ENCODE peak calls at places on chromosome 4, in eight cellular contexts. N is ovary, K is HFFc6, Q is pancreas, I is neural progenitor cell, T is glutamatergic neuron, J is astrocyte of the spinal cord, U is astrocyte of the cerebellum. M is an unnamed sample.

GRCh38 chr4:74751247-74751646 is 43.1 kb downstream of the BTC start:
- DNase-seq in U (no peak), N (no peak), J (no peak), Q (no peak), K (no peak), I (no peak), T (no peak), M (no peak)

GRCh38 chr4:117400039-117400835 is 314.9 kb upstream of the TRAM1L1 start:
- DNase-seq in T (no peak), I (no peak), N (no peak), Q (no peak), K (peak), U (peak), J (peak), M (no peak)

GRCh38 chr4:165328101-165328425 is 594 bp downstream of the MSMO1 start:
- DNase-seq in U (no peak), I (no peak), K (no peak), J (no peak), N (no peak), T (no peak), Q (no peak), M (no peak)

GRCh38 chr4:3371581-3372001 is 70.2 kb upstream of the HGFAC start:
- DNase-seq in U (no peak), T (no peak), K (no peak), N (peak), J (no peak), Q (no peak), I (peak), M (no peak)

GRCh38 chr4:119302073-119302832 is 19.7 kb downstream of the FABP2 start:
- DNase-seq in I (no peak), K (no peak), J (no peak), T (no peak), N (no peak), Q (no peak), U (no peak), M (no peak)

GRCh38 chr4:39470402-39470801 is 11.5 kb downstream of the LIAS start:
- DNase-seq in U (no peak), T (no peak), Q (no peak), J (no peak), I (no peak), N (no peak), K (no peak), M (no peak)

GRCh38 chr4:140363558-140363957 is 9.9 kb upstream of the SCOC start:
- DNase-seq in J (no peak), T (no peak), U (no peak), K (no peak), Q (no peak), I (no peak), N (no peak), M (no peak)

GRCh38 chr4:8771258-8771590 is 100.4 kb downstream of the HMX1 start:
- DNase-seq in I (no peak), K (no peak), Q (peak), T (peak), N (no peak), U (no peak), J (no peak), M (peak)

GRCh38 chr4:1714303-1715001 is 2.3 kb upstream of the SLBP start:
- DNase-seq in U (no peak), I (no peak), J (no peak), K (peak), N (no peak), T (no peak), Q (no peak), M (no peak)

GRCh38 chr4:183905081-183905592 is at the start of gene STOX2:
- DNase-seq in N (peak), T (peak), I (peak), Q (peak), J (peak), K (no peak), U (no peak), M (peak)

GRCh38 chr4:56786955-56787354 is 34.5 kb downstream of the SPINK2 start:
- DNase-seq in I (peak), T (no peak), Q (no peak), U (peak), K (peak), N (peak), J (peak), M (peak)

GRCh38 chr4:87108142-87108546 is 112.3 kb downstream of the KLHL8 start:
- DNase-seq in U (peak), K (peak), N (no peak), Q (no peak), J (peak), T (no peak), I (no peak), M (no peak)

GRCh38 chr4:130090427-130090826 is 994.5 kb downstream of the C4orf33 start:
- DNase-seq in J (no peak), Q (peak), K (no peak), N (no peak), U (no peak), I (no peak), T (no peak), M (peak)

GRCh38 chr4:112636688-112637551 is at the start of the genes LARP7 and ZGRF1:
- DNase-seq in I (peak), N (peak), T (peak), U (peak), J (peak), Q (peak), K (peak), M (peak)

GRCh38 chr4:140635606-140636005 is 66.8 kb upstream of the UCP1 start:
- DNase-seq in U (no peak), J (peak), K (peak), T (no peak), Q (no peak), I (peak), N (no peak), M (peak)

GRCh38 chr4:8729408-8730149 is 137.0 kb downstream of the CPZ start:
- DNase-seq in U (no peak), T (no peak), I (no peak), N (no peak), K (no peak), Q (no peak), J (no peak), M (peak)

GRCh38 chr4:61763682-61764081 is 563.6 kb downstream of the ADGRL3 start:
- DNase-seq in I (no peak), T (no peak), U (no peak), N (no peak), J (no peak), K (no peak), Q (no peak), M (no peak)

GRCh38 chr4:58502839-58503238 is 1392.7 kb upstream of the IGFBP7 start:
- DNase-seq in Q (no peak), U (no peak), I (no peak), K (no peak), J (no peak), N (no peak), T (no peak), M (no peak)

GRCh38 chr4:10670346-10670745 is 14.2 kb downstream of the CLNK start:
- DNase-seq in K (no peak), N (no peak), I (no peak), U (no peak), Q (no peak), J (no peak), T (no peak), M (no peak)

GRCh38 chr4:22962186-22962786 is 269.5 kb downstream of the GBA3 start:
- DNase-seq in J (peak), K (no peak), T (no peak), U (peak), I (peak), N (no peak), Q (no peak), M (no peak)

GRCh38 chr4:106329027-106329618 is 12.8 kb downstream of the AIMP1 start:
- DNase-seq in K (peak), Q (no peak), N (no peak), I (peak), T (no peak), U (peak), J (peak), M (no peak)

GRCh38 chr4:161252520-161253141 is 911.2 kb downstream of the FSTL5 start:
- DNase-seq in N (no peak), U (no peak), I (no peak), T (no peak), Q (no peak), J (peak), K (no peak), M (no peak)

GRCh38 chr4:105972946-105973621 is 77.8 kb downstream of the NPNT start:
- DNase-seq in T (no peak), U (no peak), Q (no peak), K (no peak), N (no peak), I (no peak), J (no peak), M (no peak)

GRCh38 chr4:81319657-81320056 is 104.6 kb upstream of the PRKG2 start:
- DNase-seq in T (no peak), Q (no peak), K (no peak), J (no peak), N (no peak), U (no peak), I (no peak), M (no peak)

GRCh38 chr4:71356924-71357663 is 18.3 kb downstream of the SLC4A4 start:
- DNase-seq in U (no peak), J (no peak), Q (no peak), I (no peak), N (no peak), K (no peak), T (no peak), M (no peak)

GRCh38 chr4:11228575-11228974 is 200.1 kb downstream of the HS3ST1 start:
- DNase-seq in U (no peak), N (no peak), K (no peak), I (no peak), J (no peak), Q (no peak), T (no peak), M (no peak)

GRCh38 chr4:185142911-185143595 is at the start of gene SLC25A4:
- DNase-seq in U (peak), K (peak), T (peak), N (peak), Q (peak), I (peak), J (peak), M (peak)
- TF ChIP-seq CTCF in U (peak), K (peak), T (peak), N (peak), Q (peak), I (peak), J (peak), M (peak)

DNA sequence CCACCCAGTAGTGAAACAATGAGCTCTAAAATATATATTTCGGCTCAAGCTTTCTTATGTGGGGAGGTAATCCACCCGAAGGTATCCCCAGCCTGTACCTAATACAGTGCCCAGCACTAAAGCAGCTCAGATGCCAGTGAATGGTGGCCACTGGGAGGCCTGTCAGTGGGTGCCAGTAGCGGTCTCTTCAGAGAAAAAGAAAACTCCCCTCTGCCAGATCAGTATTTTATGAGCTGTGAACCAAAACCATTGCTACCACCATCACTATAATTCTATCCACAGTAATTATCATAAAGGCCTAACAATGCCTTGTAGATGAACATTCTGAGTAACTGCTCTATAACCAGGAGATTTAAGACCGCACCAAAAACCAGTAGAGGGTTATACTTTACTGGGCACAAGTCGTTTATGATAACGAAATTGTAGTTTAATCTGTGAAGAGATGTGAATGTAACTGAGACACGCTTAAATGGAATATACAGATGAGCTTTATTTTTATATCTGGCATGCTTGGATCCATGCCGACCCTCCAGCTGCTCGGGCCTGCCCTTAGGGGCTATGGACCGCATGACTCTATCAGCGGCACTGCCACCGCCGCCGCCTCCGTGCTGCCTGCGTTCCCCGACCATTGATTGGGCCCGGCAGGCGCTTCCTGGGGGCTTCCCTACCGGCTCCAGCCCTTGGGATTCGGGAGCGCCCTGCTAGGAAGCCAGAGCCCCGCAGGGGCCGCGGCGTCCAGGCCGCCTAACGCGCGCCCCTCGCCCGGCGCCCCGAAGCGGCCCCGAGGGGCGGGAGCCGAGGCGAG is 586 bp upstream of the NFKB1 start:
- DNase-seq in K (peak), Q (peak), N (peak), T (peak), U (no peak), J (peak), I (peak), M (peak)
- TF ChIP-seq CTCF in K (no peak), Q (no peak), N (no peak), T (no peak), U (peak), J (no peak), I (no peak), M (no peak)

GRCh38 chr4:76250962-76251361 is 559 bp upstream of the FAM47E start:
- DNase-seq in K (no peak), I (no peak), Q (no peak), T (no peak), N (no peak), J (no peak), U (no peak), M (no peak)

GRCh38 chr4:76253511-76253910 is 2.0 kb downstream of the FAM47E start:
- DNase-seq in Q (no peak), T (no peak), U (no peak), N (no peak), J (no peak), K (no peak), I (no peak), M (no peak)

GRCh38 chr4:76256032-76256431 is 4.5 kb downstream of the FAM47E start:
- DNase-seq in U (no peak), K (no peak), N (no peak), I (no peak), J (no peak), Q (no peak), T (no peak), M (no peak)

GRCh38 chr4:76252271-76252653 is 741 bp downstream of the FAM47E start:
- DNase-seq in J (no peak), N (no peak), Q (no peak), U (no peak), K (no peak), I (no peak), T (no peak), M (no peak)

GRCh38 chr4:76251448-76252270 is at the start of gene FAM47E:
- DNase-seq in K (peak), I (peak), T (peak), U (no peak), Q (peak), J (peak), N (peak), M (peak)
- TF ChIP-seq CTCF in K (peak), I (peak), T (peak), U (peak), Q (peak), J (peak), N (peak), M (no peak)

DNA sequence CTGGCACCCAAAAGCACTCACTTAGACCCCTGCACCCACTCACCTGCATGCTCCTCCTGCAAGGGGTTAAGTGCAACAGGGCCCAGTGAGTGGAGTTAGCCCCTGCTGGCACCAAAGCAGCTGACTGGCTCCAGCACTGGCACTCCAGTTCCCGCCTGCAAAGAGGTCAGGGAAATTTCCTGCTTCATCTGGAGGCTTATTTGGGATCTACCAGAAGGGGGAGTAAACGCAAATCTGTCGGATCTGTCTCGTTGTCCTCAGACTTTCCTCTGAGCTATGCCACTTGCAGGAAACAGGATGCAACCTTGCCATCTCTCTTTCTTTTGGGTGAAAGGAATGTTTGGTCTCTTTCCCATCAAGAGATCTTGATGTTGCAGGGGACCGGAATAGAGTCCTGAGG is 435.6 kb downstream of the PCDH10 start:
- DNase-seq in N (no peak), Q (no peak), T (no peak), U (no peak), I (no peak), K (no peak), J (no peak), M (no peak)
- TF ChIP-seq CTCF in N (no peak), Q (no peak), T (no peak), U (no peak), I (peak), K (peak), J (no peak), M (no peak)

M was measured in kidney.